ENCODE peak calls at places on chromosomes 16 and 17, in seven cellular contexts. H, P, E, Q, N, U and A are unnamed samples.

GRCh38 chr17:18017958-18018357 is 21.0 kb downstream of the ATPAF2 start:
- DNase-seq in H (peak), P (no peak), E (no peak), Q (peak), N (no peak), U (no peak), A (no peak)

GRCh38 chr16:2979669-2980226 is 498 bp downstream of the PKMYT1 start:
- DNase-seq in H (no peak), P (no peak), E (no peak), Q (no peak), N (no peak), U (no peak), A (no peak)

GRCh38 chr16:82814059-82814458 is 187.3 kb downstream of the CDH13 start:
- DNase-seq in H (no peak), P (no peak), E (no peak), Q (no peak), N (no peak), U (no peak), A (no peak)

GRCh38 chr17:74842599-74843351 is 16.9 kb downstream of the GRIN2C start:
- DNase-seq in H (peak), P (peak), E (peak), Q (no peak), N (peak), U (no peak), A (no peak)

GRCh38 chr16:27405546-27406451 is 3.8 kb downstream of the IL21R start:
- DNase-seq in H (no peak), P (no peak), E (no peak), Q (no peak), N (no peak), U (peak), A (no peak)

GRCh38 chr17:7010523-7010922 is 1.9 kb upstream of the RNASEK start:
- DNase-seq in H (no peak), P (no peak), E (no peak), Q (no peak), N (no peak), U (no peak), A (no peak)

GRCh38 chr16:53744449-53744848 is 40.5 kb downstream of the FTO start:
- DNase-seq in H (no peak), P (no peak), E (no peak), Q (no peak), N (no peak), U (no peak), A (no peak)

GRCh38 chr16:4313563-4314531 is 2.0 kb upstream of the GLIS2 start:
- DNase-seq in H (peak), P (peak), E (peak), Q (no peak), N (peak), U (no peak), A (no peak)

GRCh38 chr17:3914319-3914685 is 2.0 kb downstream of the P2RX1 start:
- DNase-seq in H (peak), P (no peak), E (peak), Q (no peak), N (no peak), U (no peak), A (no peak)

GRCh38 chr17:11514981-11515680 is 83.1 kb upstream of the DNAH9 start:
- DNase-seq in H (no peak), P (no peak), E (no peak), Q (no peak), N (no peak), U (no peak), A (no peak)

GRCh38 chr16:1900452-1900774 is 17.8 kb downstream of the HS3ST6 start:
- DNase-seq in H (no peak), P (no peak), E (no peak), Q (no peak), N (no peak), U (no peak), A (no peak)

GRCh38 chr16:55035956-55036355 is 105.3 kb downstream of the IRX5 start:
- DNase-seq in H (no peak), P (no peak), E (no peak), Q (no peak), N (no peak), U (no peak), A (no peak)

GRCh38 chr16:30041841-30042240 is 10.8 kb upstream of the TLCD3B start:
- DNase-seq in H (no peak), P (no peak), E (no peak), Q (no peak), N (no peak), U (no peak), A (no peak)

GRCh38 chr17:4583796-4584124 is 569 bp upstream of the SMTNL2 start:
- DNase-seq in H (no peak), P (peak), E (no peak), Q (no peak), N (no peak), U (no peak), A (no peak)

GRCh38 chr17:49512296-49513043 is 17.4 kb downstream of the NGFR start:
- DNase-seq in H (no peak), P (no peak), E (no peak), Q (peak), N (peak), U (no peak), A (no peak)

GRCh38 chr17:159609-160008 is 21.8 kb downstream of the DOC2B start:
- DNase-seq in H (no peak), P (no peak), E (no peak), Q (no peak), N (no peak), U (no peak), A (no peak)

GRCh38 chr17:6327007-6327406 is 107.9 kb downstream of the AIPL1 start:
- DNase-seq in H (no peak), P (no peak), E (no peak), Q (no peak), N (no peak), U (no peak), A (no peak)

GRCh38 chr17:30905742-30906100 is 317 bp downstream of the TEFM start:
- DNase-seq in H (no peak), P (no peak), E (peak), Q (no peak), N (no peak), U (no peak), A (no peak)

GRCh38 chr16:62545039-62545438 is 508.8 kb upstream of the CDH8 start:
- DNase-seq in H (no peak), P (no peak), E (no peak), Q (no peak), N (no peak), U (no peak), A (no peak)

GRCh38 chr17:38415250-38416194 is 12.7 kb upstream of the ARHGAP23 start:
- DNase-seq in H (no peak), P (peak), E (peak), Q (no peak), N (no peak), U (no peak), A (no peak)
- TF ChIP-seq EP300 in H (no peak), P (peak), E (no peak), Q (no peak), N (no peak), U (no peak), A (no peak)

GRCh38 chr17:2710075-2710803 is 1.3 kb downstream of the CLUH start:
- DNase-seq in H (no peak), P (no peak), E (no peak), Q (peak), N (no peak), U (no peak), A (no peak)
- H3K27ac ChIP-seq in H (peak), P (peak), E (peak), Q (peak), N (peak), U (peak), A (peak)

GRCh38 chr16:70267516-70267915 is 15.8 kb upstream of the EXOSC6 start:
- DNase-seq in H (peak), P (peak), E (peak), Q (peak), N (peak), U (no peak), A (no peak)
- TF ChIP-seq CTCF in H (peak), P (peak), E (peak), Q (peak), N (no peak), U (peak), A (peak)

GRCh38 chr16:9015489-9015888 is 51.8 kb upstream of the USP7 start:
- DNase-seq in H (no peak), P (no peak), E (no peak), Q (no peak), N (no peak), U (no peak), A (no peak)
- TF ChIP-seq EP300 in H (no peak), P (no peak), E (no peak), Q (no peak), N (no peak), U (no peak), A (no peak)

GRCh38 chr16:89365996-89366395 is 124.4 kb downstream of the ANKRD11 start:
- DNase-seq in H (no peak), P (no peak), E (no peak), Q (no peak), N (no peak), U (no peak), A (no peak)
- H3K27ac ChIP-seq in H (no peak), P (no peak), E (no peak), Q (no peak), N (no peak), U (no peak), A (no peak)

GRCh38 chr17:80415626-80416042 is 667 bp downstream of the ENDOV start:
- DNase-seq in H (no peak), P (no peak), E (no peak), Q (no peak), N (no peak), U (no peak), A (no peak)

GRCh38 chr17:80414508-80414802 is 512 bp upstream of the ENDOV start:
- DNase-seq in H (no peak), P (peak), E (no peak), Q (no peak), N (no peak), U (no peak), A (no peak)

GRCh38 chr17:80414803-80415625 is at the start of gene ENDOV:
- DNase-seq in H (peak), P (peak), E (peak), Q (peak), N (peak), U (peak), A (peak)

GRCh38 chr17:80416940-80417293 is 1.9 kb downstream of the ENDOV start:
- DNase-seq in H (no peak), P (no peak), E (no peak), Q (no peak), N (no peak), U (no peak), A (no peak)

DNA sequence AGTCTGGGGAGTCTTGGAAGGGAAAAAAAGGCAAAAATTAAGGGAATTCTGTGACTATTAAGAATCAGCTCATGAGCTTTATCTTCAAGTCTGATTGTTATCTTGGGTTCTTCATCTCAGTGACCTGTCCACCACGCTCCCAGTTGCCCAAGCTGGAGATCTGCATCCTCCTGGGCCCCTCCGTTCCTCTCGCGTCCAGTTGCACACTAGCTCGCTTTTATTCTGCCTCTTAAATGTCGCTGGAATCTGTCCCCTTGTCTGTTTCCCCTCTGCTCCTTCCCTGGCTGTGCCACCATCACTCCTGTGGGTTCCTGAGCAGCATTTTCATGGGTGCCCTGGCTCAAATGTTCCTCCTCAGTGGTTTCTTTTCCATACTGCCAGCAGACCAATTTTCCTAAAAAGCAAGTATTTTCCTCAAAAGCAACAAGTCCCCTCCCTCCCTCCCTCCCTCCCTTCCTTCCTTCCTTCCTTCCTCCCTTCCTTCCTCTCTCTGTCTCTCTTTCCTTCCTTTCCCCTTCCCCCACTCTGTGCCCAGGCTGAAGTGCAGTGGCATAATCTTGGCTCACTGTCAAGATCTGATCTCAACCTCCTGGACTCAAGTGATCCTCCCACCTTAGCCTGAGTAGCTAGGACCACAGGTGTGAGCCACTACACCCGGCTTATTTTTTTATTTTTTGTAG is 1.4 kb downstream of the ENDOV start:
- DNase-seq in H (no peak), P (no peak), E (no peak), Q (no peak), N (no peak), U (no peak), A (no peak)
- TF ChIP-seq CTCF in H (no peak), P (no peak), E (no peak), Q (no peak), N (no peak), U (no peak), A (no peak)

GRCh38 chr17:63841350-63842172 is 924 bp downstream of the SMARCD2 start:
- DNase-seq in H (peak), P (no peak), E (peak), Q (peak), N (peak), U (no peak), A (peak)

GRCh38 chr17:63844293-63844672 is 1.8 kb upstream of the SMARCD2 start:
- DNase-seq in H (no peak), P (no peak), E (no peak), Q (no peak), N (no peak), U (no peak), A (no peak)

GRCh38 chr17:63842173-63842539 is 329 bp downstream of the SMARCD2 start:
- DNase-seq in H (peak), P (no peak), E (no peak), Q (peak), N (no peak), U (no peak), A (no peak)

GRCh38 chr17:63843387-63844292 is 1.2 kb upstream of the SMARCD2 start:
- DNase-seq in H (peak), P (peak), E (peak), Q (peak), N (peak), U (no peak), A (peak)

GRCh38 chr17:63842540-63843386 is at the start of gene SMARCD2:
- DNase-seq in H (peak), P (peak), E (peak), Q (peak), N (peak), U (peak), A (peak)
- TF ChIP-seq EP300 in H (no peak), P (no peak), E (no peak), Q (no peak), N (peak), U (no peak), A (peak)

GRCh38 chr17:2687074-2687418 is 24.5 kb downstream of the CLUH start:
- DNase-seq in H (no peak), P (no peak), E (no peak), Q (no peak), N (no peak), U (no peak), A (no peak)
- H3K27ac ChIP-seq in H (peak), P (peak), E (peak), Q (peak), N (no peak), U (peak), A (no peak)